ENCODE peak calls at places on chromosome 19, in six cellular contexts. W is body of pancreas; F is activated CD8-positive, alpha-beta T cell treated with anti-CD3 and anti-CD28 coated beads for 36 hours; I is heart right ventricle; A is pancreas; T is foreskin fibroblast. E is an unnamed sample.

GRCh38 chr19:38989066-38989605 is 13.6 kb upstream of the FBXO17 start:
- DNase-seq in W (peak; percentile 14), F (no peak), I (no peak), A (no peak), T (peak; percentile 34), E (no peak)

GRCh38 chr19:34367424-34367957 is 2.5 kb downstream of the GPI start:
- DNase-seq in W (no peak), F (no peak), I (no peak), A (no peak), T (no peak), E (no peak)

GRCh38 chr19:23071087-23071511 is 45.7 kb upstream of the ZNF730 start:
- DNase-seq in W (peak; percentile 21), F (peak; percentile 20), I (peak; percentile 37), A (no peak), T (peak; percentile 67), E (peak; percentile 61)

GRCh38 chr19:1112254-1113208 is 8.7 kb downstream of the GPX4 start:
- DNase-seq in W (peak; percentile 45), F (no peak), I (peak; percentile 64), A (no peak), T (no peak), E (no peak)

GRCh38 chr19:9054768-9055167 is 32.1 kb upstream of the OR1M1 start:
- DNase-seq in W (no peak), F (no peak), I (no peak), A (no peak), T (no peak), E (no peak)

GRCh38 chr19:13875824-13876223 is 1.1 kb upstream of the NANOS3 start:
- DNase-seq in W (no peak), F (no peak), I (no peak), A (no peak), T (no peak), E (no peak)

GRCh38 chr19:45882652-45883585 is 3.0 kb downstream of the IRF2BP1 start:
- DNase-seq in W (peak; percentile 99), F (peak; percentile 93), I (peak; percentile 80), A (peak; percentile 96), T (peak; percentile 93), E (peak; percentile 95)

GRCh38 chr19:48539503-48540096 is 12.4 kb upstream of the SULT2B1 start:
- DNase-seq in W (peak; percentile 44), F (no peak), I (no peak), A (no peak), T (peak; percentile 88), E (no peak)

GRCh38 chr19:49875801-49876421 is 1.2 kb downstream of the AKT1S1 start:
- DNase-seq in W (peak; percentile 52), F (peak; percentile 60), I (peak; percentile 74), A (no peak), T (peak; percentile 69), E (peak; percentile 73)

GRCh38 chr19:40228371-40228770 is 1.9 kb upstream of the CCNP start:
- DNase-seq in W (no peak), F (no peak), I (no peak), A (no peak), T (no peak), E (no peak)

GRCh38 chr19:28670894-28671293 is 542.1 kb downstream of the UQCRFS1 start:
- DNase-seq in W (no peak), F (no peak), I (no peak), A (no peak), T (no peak), E (no peak)

GRCh38 chr19:28669804-28670203 is 543.1 kb downstream of the UQCRFS1 start:
- DNase-seq in W (no peak), F (no peak), I (no peak), A (no peak), T (no peak), E (no peak)

GRCh38 chr19:28667348-28667977 is 545.5 kb downstream of the UQCRFS1 start:
- DNase-seq in W (no peak), F (no peak), I (no peak), A (no peak), T (no peak), E (no peak)

GRCh38 chr19:28665748-28666147 is 547.2 kb downstream of the UQCRFS1 start:
- DNase-seq in W (no peak), F (no peak), I (no peak), A (no peak), T (no peak), E (no peak)
- TF ChIP-seq CTCF in W (no peak), F (no peak), I (no peak), A (no peak), T (no peak), E (no peak)

DNA sequence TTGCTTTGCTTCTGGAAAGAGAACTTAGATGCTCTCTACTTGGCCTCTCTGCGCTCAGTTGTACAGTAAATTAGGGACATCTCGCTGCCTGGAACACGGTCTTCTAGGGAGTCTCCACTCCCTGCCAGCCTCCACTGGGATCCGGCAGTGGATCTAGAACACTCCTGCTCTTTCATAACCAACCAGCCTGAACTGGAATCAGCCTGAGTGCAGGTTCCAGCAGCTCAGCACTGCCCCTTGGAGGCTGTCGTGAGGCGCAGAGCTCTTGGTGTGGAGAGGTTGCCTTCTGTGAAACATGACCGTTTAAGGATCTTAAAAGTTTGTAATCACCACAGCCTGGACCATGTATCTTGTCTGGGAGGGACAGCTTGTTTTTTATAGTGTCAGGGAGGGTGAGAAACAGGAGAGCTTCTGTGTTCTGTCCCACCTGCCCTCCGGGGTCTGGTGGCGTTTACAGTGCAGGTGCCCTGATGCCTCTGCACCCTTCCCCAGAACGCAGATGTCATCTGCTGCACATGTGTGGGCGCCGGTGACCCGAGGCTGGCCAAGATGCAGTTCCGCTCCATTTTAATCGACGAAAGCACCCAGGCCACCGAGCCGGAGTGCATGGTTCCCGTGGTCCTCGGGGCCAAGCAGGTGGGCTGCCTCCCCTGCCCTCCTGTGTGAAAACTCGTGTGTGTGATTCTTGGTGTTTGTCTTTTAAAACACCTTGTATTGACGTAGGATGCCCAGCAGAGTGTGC is 24.8 kb downstream of the UPF1 start:
- DNase-seq in W (no peak), F (no peak), I (no peak), A (no peak), T (peak; percentile 70), E (no peak)
- TF ChIP-seq CTCF in W (no peak), F (no peak), I (no peak), A (no peak), T (peak; percentile 61), E (peak; percentile 38)

GRCh38 chr19:41442473-41443360 is at the start of gene ERICH4:
- DNase-seq in W (no peak), F (no peak), I (no peak), A (no peak), T (no peak), E (no peak)
- TF ChIP-seq CTCF in W (no peak), F (no peak), I (no peak), A (no peak), T (no peak), E (no peak)

GRCh38 chr19:44757735-44758505 is 9.4 kb downstream of the BCL3 start:
- DNase-seq in W (peak; percentile 60), F (no peak), I (peak; percentile 87), A (no peak), T (peak; percentile 93), E (peak; percentile 64)
- TF ChIP-seq CTCF in W (no peak), F (no peak), I (no peak), A (no peak), T (peak; percentile 14), E (no peak)